ENCODE peak calls at places on chromosomes 11 and 22, in four cellular contexts. One of them, this sample, is unnamed.

GRCh38 chr11:116357769-116358544 is 414.8 kb downstream of the BUD13 start:
- DNase-seq in Peyer's patch: peak; percentile 61
- DNase-seq in GM23338: peak; percentile 93
- DNase-seq in foreskin fibroblast: no peak
- DNase-seq in this sample: peak; percentile 76

GRCh38 chr22:46522743-46523300 is 14.6 kb downstream of the CELSR1 start:
- DNase-seq in Peyer's patch: no peak
- DNase-seq in GM23338: no peak
- DNase-seq in foreskin fibroblast: no peak
- DNase-seq in this sample: peak; percentile 38

GRCh38 chr11:119677840-119678239 is 51.2 kb downstream of the NECTIN1 start:
- DNase-seq in Peyer's patch: no peak
- DNase-seq in GM23338: no peak
- DNase-seq in foreskin fibroblast: no peak
- DNase-seq in this sample: no peak

GRCh38 chr11:86360775-86361395 is 13.8 kb upstream of the CCDC81 start:
- DNase-seq in Peyer's patch: no peak
- DNase-seq in GM23338: peak; percentile 70
- DNase-seq in foreskin fibroblast: peak; percentile 77
- DNase-seq in this sample: no peak

GRCh38 chr11:94104734-94105133 is 23.9 kb upstream of the PANX1 start:
- DNase-seq in Peyer's patch: no peak
- DNase-seq in GM23338: no peak
- DNase-seq in foreskin fibroblast: no peak
- DNase-seq in this sample: no peak

GRCh38 chr22:42446151-42446550 is 13.9 kb upstream of the NFAM1 start:
- DNase-seq in Peyer's patch: no peak
- DNase-seq in GM23338: no peak
- DNase-seq in foreskin fibroblast: no peak
- DNase-seq in this sample: no peak

GRCh38 chr11:63274776-63275175 is 31.4 kb upstream of the SLC22A25 start:
- DNase-seq in Peyer's patch: no peak
- DNase-seq in GM23338: peak; percentile 9
- DNase-seq in foreskin fibroblast: no peak
- DNase-seq in this sample: no peak

GRCh38 chr11:83409476-83409875 is 123.3 kb upstream of the CCDC90B start:
- DNase-seq in Peyer's patch: no peak
- DNase-seq in GM23338: no peak
- DNase-seq in foreskin fibroblast: no peak
- DNase-seq in this sample: no peak

GRCh38 chr11:67352546-67353316 is 615 bp downstream of the POLD4 start:
- DNase-seq in Peyer's patch: peak; percentile 86
- DNase-seq in GM23338: peak; percentile 55
- DNase-seq in foreskin fibroblast: peak; percentile 51
- DNase-seq in this sample: peak; percentile 69

GRCh38 chr11:2526808-2527381 is 82.1 kb downstream of the KCNQ1 start:
- DNase-seq in Peyer's patch: peak; percentile 92
- DNase-seq in GM23338: peak; percentile 62
- DNase-seq in foreskin fibroblast: no peak
- DNase-seq in this sample: peak; percentile 83

GRCh38 chr11:126431401-126432064 is 76.0 kb downstream of the ST3GAL4 start:
- DNase-seq in Peyer's patch: no peak
- DNase-seq in GM23338: no peak
- DNase-seq in foreskin fibroblast: peak; percentile 73
- DNase-seq in this sample: no peak

GRCh38 chr11:17412488-17413180 is 24.2 kb upstream of the KCNJ11 start:
- DNase-seq in Peyer's patch: no peak
- DNase-seq in GM23338: peak; percentile 34
- DNase-seq in foreskin fibroblast: no peak
- DNase-seq in this sample: no peak

DNA sequence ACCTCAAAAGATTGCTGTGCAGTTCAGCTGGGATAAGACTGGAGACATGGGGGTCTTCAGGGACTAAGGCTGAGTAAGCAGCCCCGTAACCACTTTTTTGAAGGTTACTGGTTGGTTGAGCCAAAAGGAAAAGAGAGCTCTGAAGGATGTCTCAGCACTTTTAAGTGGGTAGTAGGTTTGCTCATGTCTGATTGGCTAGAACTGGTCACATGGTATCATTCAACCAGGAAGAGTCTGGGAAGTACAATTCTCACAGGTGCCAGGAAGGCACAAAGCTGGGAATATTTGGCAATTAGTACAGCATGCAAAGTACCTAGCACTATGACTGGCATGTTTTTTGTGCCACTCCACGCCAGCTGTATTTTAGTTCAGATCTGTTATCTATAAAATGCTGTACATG is 58.1 kb downstream of the SNX19 start:
- DNase-seq in Peyer's patch: no peak
- DNase-seq in GM23338: peak; percentile 14
- DNase-seq in foreskin fibroblast: no peak
- DNase-seq in this sample: no peak
- TF ChIP-seq CTCF in Peyer's patch: no peak
- TF ChIP-seq CTCF in GM23338: no peak
- TF ChIP-seq CTCF in foreskin fibroblast: no peak
- TF ChIP-seq CTCF in this sample: no peak

GRCh38 chr22:18119409-18120110 is 9.0 kb downstream of the TUBA8 start:
- DNase-seq in Peyer's patch: no peak
- DNase-seq in GM23338: no peak
- DNase-seq in foreskin fibroblast: no peak
- DNase-seq in this sample: peak; percentile 61

GRCh38 chr22:18118345-18118915 is 7.8 kb downstream of the TUBA8 start:
- DNase-seq in Peyer's patch: no peak
- DNase-seq in GM23338: no peak
- DNase-seq in foreskin fibroblast: no peak
- DNase-seq in this sample: peak; percentile 32

GRCh38 chr22:18120941-18121340 is 10.3 kb downstream of the TUBA8 start:
- DNase-seq in Peyer's patch: no peak
- DNase-seq in GM23338: no peak
- DNase-seq in foreskin fibroblast: no peak
- DNase-seq in this sample: no peak

GRCh38 chr22:18122254-18122554 is 11.6 kb downstream of the TUBA8 start:
- DNase-seq in Peyer's patch: no peak
- DNase-seq in GM23338: no peak
- DNase-seq in foreskin fibroblast: no peak
- DNase-seq in this sample: peak; percentile 28

DNA sequence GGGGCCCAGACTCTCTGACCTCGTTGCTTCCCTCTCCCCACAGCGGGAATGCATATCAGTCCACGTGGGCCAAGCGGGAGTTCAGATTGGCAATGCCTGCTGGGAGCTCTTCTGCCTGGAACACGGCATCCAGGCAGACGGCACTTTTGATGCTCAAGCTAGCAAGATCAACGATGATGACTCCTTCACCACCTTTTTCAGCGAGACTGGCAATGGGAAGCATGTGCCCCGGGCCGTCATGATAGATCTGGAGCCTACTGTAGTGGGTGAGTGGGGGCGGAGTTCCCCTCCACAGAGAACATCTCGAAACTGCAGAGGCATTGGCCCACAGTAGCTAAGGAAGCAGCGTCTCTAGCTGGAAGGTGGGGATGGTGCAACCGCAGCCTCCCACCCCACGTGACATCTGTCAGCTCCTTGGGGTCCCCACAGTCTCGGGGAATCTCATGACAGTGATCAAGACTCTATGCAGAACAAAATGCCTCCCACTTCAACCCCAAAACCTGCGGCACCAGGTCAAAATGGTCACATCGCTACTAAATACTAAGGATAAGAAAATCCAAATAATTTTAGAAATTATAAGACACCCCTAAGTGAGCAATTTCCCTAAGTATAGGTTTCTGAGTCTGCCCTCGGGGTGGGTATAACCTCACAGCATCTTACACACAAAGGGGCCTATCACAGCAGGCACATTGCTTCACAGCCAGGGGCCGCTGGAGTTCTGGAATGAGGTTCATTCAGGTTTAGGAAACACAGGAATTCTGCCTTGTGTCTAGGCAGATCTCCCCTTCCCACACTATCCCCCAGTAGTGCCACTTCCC is 11.0 kb downstream of the TUBA8 start:
- DNase-seq in Peyer's patch: no peak
- DNase-seq in GM23338: peak; percentile 52
- DNase-seq in foreskin fibroblast: no peak
- DNase-seq in this sample: peak; percentile 53
- TF ChIP-seq CTCF in Peyer's patch: no peak
- TF ChIP-seq CTCF in GM23338: peak; percentile 48
- TF ChIP-seq CTCF in foreskin fibroblast: no peak
- TF ChIP-seq CTCF in this sample: no peak

GRCh38 chr11:4072668-4073285 is 21.8 kb upstream of the RRM1 start:
- DNase-seq in Peyer's patch: peak; percentile 76
- DNase-seq in GM23338: peak; percentile 87
- DNase-seq in foreskin fibroblast: peak; percentile 86
- DNase-seq in this sample: no peak
- TF ChIP-seq CTCF in Peyer's patch: peak; percentile 96
- TF ChIP-seq CTCF in GM23338: peak; percentile 97
- TF ChIP-seq CTCF in foreskin fibroblast: peak; percentile 76
- TF ChIP-seq CTCF in this sample: peak; percentile 81

DNA sequence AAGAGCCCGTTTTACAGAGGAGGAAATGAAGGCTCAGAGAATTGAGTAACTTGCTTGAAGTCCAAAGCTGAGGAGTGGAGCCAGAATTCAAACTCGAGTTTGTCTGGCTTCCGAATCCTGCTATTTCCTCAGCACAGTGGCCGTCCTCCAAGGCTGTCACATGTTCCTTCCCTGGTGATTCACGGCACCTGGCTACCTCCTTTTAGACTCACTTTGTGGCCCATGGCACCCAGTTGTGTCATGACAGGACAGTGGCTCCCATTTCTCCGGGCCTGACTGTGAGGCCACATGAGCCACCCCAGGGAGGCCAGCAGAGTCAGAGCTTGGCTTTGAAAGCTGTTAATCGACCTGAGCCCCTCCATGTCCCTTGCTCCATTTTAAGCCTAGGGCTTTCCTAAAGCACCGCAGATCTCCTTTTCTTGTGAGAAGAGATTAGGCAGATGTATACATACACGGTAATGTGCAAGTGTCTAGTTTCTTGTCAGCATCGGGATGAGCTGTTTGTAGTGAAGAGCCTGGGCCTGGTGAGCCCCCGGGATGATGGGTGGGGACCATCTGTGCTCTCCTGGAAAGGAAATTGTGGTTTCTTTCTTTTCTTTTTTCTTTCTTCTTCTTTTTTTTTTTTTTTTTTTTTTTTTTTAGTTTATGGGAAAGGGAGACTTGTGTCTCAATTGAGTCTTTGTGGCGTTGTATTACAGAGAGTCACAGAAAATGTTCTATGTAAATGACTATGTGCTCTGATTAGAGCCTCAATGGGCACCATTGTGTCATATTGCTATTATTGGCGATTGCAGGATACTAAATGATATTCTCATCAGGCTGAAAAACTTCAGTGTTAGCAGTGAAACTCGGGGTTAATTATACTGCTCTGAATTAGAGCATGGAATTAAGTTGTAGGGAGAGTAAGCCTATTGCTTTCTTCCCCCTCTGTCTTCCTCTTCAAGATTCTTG is 54.8 kb downstream of the PTPRJ start:
- DNase-seq in Peyer's patch: no peak
- DNase-seq in GM23338: no peak
- DNase-seq in foreskin fibroblast: no peak
- DNase-seq in this sample: no peak
- TF ChIP-seq CTCF in Peyer's patch: no peak
- TF ChIP-seq CTCF in GM23338: no peak
- TF ChIP-seq CTCF in foreskin fibroblast: no peak
- TF ChIP-seq CTCF in this sample: no peak

GRCh38 chr11:64947202-64947814 is 11.6 kb upstream of the GPHA2 start:
- DNase-seq in Peyer's patch: no peak
- DNase-seq in GM23338: no peak
- DNase-seq in foreskin fibroblast: peak; percentile 33
- DNase-seq in this sample: no peak
- TF ChIP-seq CTCF in Peyer's patch: no peak
- TF ChIP-seq CTCF in GM23338: peak; percentile 3
- TF ChIP-seq CTCF in foreskin fibroblast: no peak
- TF ChIP-seq CTCF in this sample: peak; percentile 10

This sample was measured in upper lobe of right lung.